ENCODE peak calls at places on chromosomes 13 and 19, in ten cellular contexts. N, T, A, L, P, K, E, F, J and R are unnamed samples.

GRCh38 chr19:19420570-19421301 is 15.3 kb downstream of the GATAD2A start:
- DNase-seq in T (no peak), P (peak; percentile 40), K (no peak), E (no peak), J (no peak), L (no peak), A (no peak), F (no peak), N (no peak), R (no peak)

GRCh38 chr19:49468746-49469447 is 5.1 kb upstream of the FLT3LG start:
- DNase-seq in N (no peak), T (peak; percentile 77), P (peak; percentile 87), K (no peak), F (peak; percentile 97), J (no peak), L (peak; percentile 91), A (no peak), E (peak; percentile 56), R (peak; percentile 46)

GRCh38 chr13:34578471-34578870 is 363.6 kb upstream of the NBEA start:
- DNase-seq in P (no peak), F (no peak), J (no peak), E (no peak), L (no peak), K (no peak), T (no peak), A (no peak), N (no peak), R (no peak)

GRCh38 chr19:14116918-14117578 is 514 bp downstream of the PRKACA start:
- DNase-seq in P (no peak), K (no peak), F (no peak), E (no peak), A (no peak), N (no peak), J (no peak), L (peak; percentile 82), T (no peak), R (no peak)

GRCh38 chr19:12769689-12770088 is 5.7 kb downstream of the HOOK2 start:
- DNase-seq in J (peak; percentile 73), P (no peak), F (no peak), T (peak; percentile 66), N (no peak), K (no peak), E (peak; percentile 54), A (no peak), L (no peak), R (peak; percentile 80)

GRCh38 chr19:10305139-10305806 is 4.3 kb downstream of the ZGLP1 start:
- DNase-seq in P (no peak), J (no peak), N (no peak), E (no peak), K (no peak), F (no peak), L (no peak), T (peak; percentile 27), A (no peak), R (no peak)

GRCh38 chr19:51799311-51799997 is 4.5 kb downstream of the FPR3 start:
- DNase-seq in N (no peak), P (peak; percentile 84), A (no peak), K (peak; percentile 35), T (peak; percentile 58), L (peak; percentile 90), F (peak; percentile 86), J (no peak), E (peak; percentile 39), R (peak; percentile 31)

GRCh38 chr19:13844130-13844631 is 32.8 kb upstream of the NANOS3 start:
- DNase-seq in T (no peak), L (no peak), F (no peak), A (no peak), J (no peak), E (no peak), K (no peak), P (no peak), N (no peak), R (no peak)

GRCh38 chr13:95706356-95706755 is 29.4 kb downstream of the DNAJC3 start:
- DNase-seq in P (no peak), F (no peak), J (no peak), L (no peak), T (no peak), E (no peak), A (no peak), K (no peak), N (no peak), R (no peak)

GRCh38 chr13:50715402-50716146 is 127.9 kb downstream of the DLEU7 start:
- DNase-seq in J (no peak), L (peak; percentile 81), K (no peak), P (no peak), A (no peak), E (no peak), T (peak; percentile 23), F (no peak), N (no peak), R (no peak)

GRCh38 chr13:35566340-35566739 is 89.9 kb upstream of the MAB21L1 start:
- DNase-seq in F (no peak), N (no peak), K (no peak), A (no peak), T (no peak), J (no peak), P (no peak), L (no peak), E (no peak), R (no peak)

GRCh38 chr19:29714953-29715694 is at the start of gene C19orf12:
- DNase-seq in E (peak; percentile 68), F (no peak), L (peak; percentile 76), T (peak; percentile 64), J (no peak), A (no peak), P (peak; percentile 22), K (peak; percentile 18), N (no peak), R (peak; percentile 60)

GRCh38 chr13:44719857-44720671 is 143.9 kb upstream of the TSC22D1 start:
- DNase-seq in T (no peak), L (no peak), N (no peak), J (no peak), K (no peak), E (no peak), P (no peak), F (no peak), A (no peak), R (no peak)

GRCh38 chr13:114035583-114036501 is 62.0 kb upstream of the C13orf46 start:
- DNase-seq in J (no peak), T (no peak), E (no peak), F (no peak), L (no peak), N (no peak), A (no peak), P (peak; percentile 39), K (no peak), R (no peak)

GRCh38 chr13:46197299-46197975 is 14.3 kb upstream of the LRRC63 start:
- DNase-seq in T (no peak), J (no peak), E (no peak), N (no peak), F (no peak), A (no peak), P (no peak), L (no peak), K (no peak), R (no peak)

GRCh38 chr19:42254083-42254849 is 662 bp downstream of the ERF start:
- DNase-seq in L (peak; percentile 91), K (peak; percentile 76), E (peak; percentile 79), T (peak; percentile 84), J (no peak), F (no peak), N (no peak), A (no peak), P (peak; percentile 75), R (peak; percentile 93)

GRCh38 chr19:51692065-51692915 is 840 bp upstream of the SPACA6 start:
- DNase-seq in K (no peak), L (no peak), E (no peak), P (no peak), F (peak; percentile 64), A (no peak), J (no peak), N (no peak), T (no peak), R (no peak)

GRCh38 chr19:7705387-7706187 is 3.7 kb upstream of the FCER2 start:
- DNase-seq in T (peak; percentile 72), J (no peak), A (no peak), N (no peak), E (peak; percentile 44), F (no peak), L (peak; percentile 73), P (peak; percentile 6), K (no peak), R (peak; percentile 78)

GRCh38 chr13:95494082-95494681 is 58.3 kb upstream of the CLDN10 start:
- DNase-seq in T (no peak), A (peak; percentile 62), E (no peak), P (peak; percentile 52), F (no peak), J (no peak), K (peak; percentile 55), N (peak; percentile 42), L (no peak), R (no peak)

GRCh38 chr19:45668342-45668871 is 386 bp downstream of the GIPR start:
- DNase-seq in K (no peak), E (peak; percentile 28), J (no peak), P (no peak), N (no peak), A (no peak), T (peak; percentile 34), F (no peak), L (no peak), R (peak; percentile 78)
- TF ChIP-seq POLR2AphosphoS5 in K (no peak), E (no peak), J (no peak), P (no peak), N (no peak), A (no peak), T (no peak), F (no peak), L (no peak), R (no peak)

GRCh38 chr19:54162241-54162805 is 2.8 kb upstream of the LENG1 start:
- DNase-seq in N (peak; percentile 61), T (peak; percentile 95), A (peak; percentile 65), L (peak; percentile 96), K (no peak), P (peak; percentile 89), E (peak; percentile 95), J (no peak), F (peak; percentile 91), R (peak; percentile 90)
- H3K4me3 ChIP-seq in N (peak overlapping the region; percentile 76), T (peak overlapping the region; percentile 15), A (no peak overlapping the region), L (peak overlapping the region; percentile 48), K (no peak overlapping the region), P (peak overlapping the region; percentile 38), E (peak overlapping the region; percentile 36), J (peak overlapping the region; percentile 38), F (peak overlapping the region; percentile 39), R (peak overlapping the region; percentile 57)

GRCh38 chr13:30928971-30929370 is 3.5 kb upstream of the TEX26 start:
- DNase-seq in F (no peak), L (no peak), T (no peak), P (no peak), J (no peak), K (no peak), N (no peak), E (no peak), A (no peak), R (no peak)
- TF ChIP-seq CTCF in F (no peak), L (no peak), T (no peak), P (no peak), J (no peak), K (no peak), N (no peak), E (no peak), A (no peak), R (no peak)

DNA sequence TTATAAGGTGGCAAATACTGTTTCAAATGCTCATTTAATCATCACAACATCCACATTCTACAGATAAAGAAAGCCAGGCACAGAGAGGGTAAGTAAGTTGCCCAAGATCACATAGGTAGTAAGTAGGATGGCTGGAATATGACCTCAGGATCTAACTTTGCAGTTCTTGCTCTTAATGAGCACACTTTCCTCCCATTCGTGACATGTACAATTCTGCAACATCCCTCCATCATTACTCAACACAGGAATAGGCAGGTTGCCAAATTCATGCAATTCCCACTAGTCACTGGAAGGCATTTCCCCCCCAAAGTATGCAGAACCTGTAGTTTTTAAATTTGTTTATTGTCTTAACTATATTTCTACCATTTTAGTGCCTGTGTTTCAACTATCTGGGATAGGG is 109.2 kb downstream of the OLFM4 start:
- DNase-seq in T (no peak), A (no peak), L (no peak), E (no peak), N (no peak), P (no peak), J (no peak), K (no peak), F (no peak), R (no peak)
- TF ChIP-seq POLR2AphosphoS5 in T (no peak), A (no peak), L (peak; percentile 16), E (no peak), N (no peak), P (no peak), J (no peak), K (no peak), F (no peak), R (no peak)